ENCODE peak calls at places on chromosomes 12 and 14, in seven cellular contexts. L is endothelial cell, K is HCT116, J is lower leg skin, G is left ventricle myocardium inferior, Y is HepG2, C is WTC11. N is an unnamed sample.

GRCh38 chr14:94575730-94576585 is 5.3 kb upstream of the SERPINA5 start:
- DNase-seq in Y (no peak), C (no peak), K (no peak), J (no peak), L (no peak), G (no peak), N (no peak)

GRCh38 chr12:7079826-7080125 is 12.5 kb downstream of the C1R start:
- DNase-seq in G (no peak), Y (no peak), K (no peak), L (no peak), J (no peak), C (no peak), N (no peak)

GRCh38 chr14:94397279-94397898 is 9.0 kb upstream of the SERPINA1 start:
- DNase-seq in J (no peak), L (no peak), C (no peak), K (no peak), Y (no peak), G (no peak), N (no peak)

GRCh38 chr14:58964598-58964928 is 223.9 kb upstream of the DAAM1 start:
- DNase-seq in Y (no peak), C (no peak), G (no peak), L (no peak), J (no peak), K (no peak), N (no peak)

GRCh38 chr12:89893972-89894706 is 185.5 kb upstream of the ATP2B1 start:
- DNase-seq in Y (no peak), J (no peak), G (no peak), L (no peak), C (no peak), K (no peak), N (no peak)

GRCh38 chr12:113142173-113142885 is 6.8 kb upstream of the RASAL1 start:
- DNase-seq in J (peak; percentile 42), L (no peak), G (peak; percentile 44), C (no peak), K (no peak), Y (peak; percentile 17), N (no peak)

GRCh38 chr12:46218509-46219095 is 50.2 kb downstream of the SLC38A1 start:
- DNase-seq in G (no peak), K (no peak), Y (no peak), J (no peak), L (no peak), C (no peak), N (no peak)

GRCh38 chr12:46005151-46005797 is 14.9 kb upstream of the SCAF11 start:
- DNase-seq in J (no peak), C (no peak), G (no peak), Y (no peak), L (no peak), K (no peak), N (no peak)

GRCh38 chr12:82047480-82047879 is 288.3 kb upstream of the PPFIA2 start:
- DNase-seq in G (no peak), K (no peak), C (no peak), J (peak; percentile 47), L (no peak), Y (no peak), N (no peak)

GRCh38 chr12:4910502-4911315 is 1.0 kb downstream of the KCNA1 start:
- DNase-seq in Y (no peak), K (no peak), G (no peak), L (no peak), J (no peak), C (peak; percentile 21), N (no peak)

GRCh38 chr14:65357091-65357490 is 55.4 kb upstream of the FUT8 start:
- DNase-seq in L (no peak), G (peak; percentile 28), Y (no peak), K (no peak), C (no peak), J (no peak), N (no peak)

GRCh38 chr14:30521899-30522736 is 36.8 kb upstream of the G2E3 start:
- DNase-seq in L (no peak), C (no peak), G (no peak), K (peak; percentile 54), J (no peak), Y (peak; percentile 57), N (no peak)

GRCh38 chr12:84840356-84840755 is 72.2 kb downstream of the SLC6A15 start:
- DNase-seq in L (no peak), J (no peak), G (no peak), Y (no peak), C (no peak), K (no peak), N (no peak)

GRCh38 chr12:25590021-25590721 is 37.1 kb upstream of the LMNTD1 start:
- DNase-seq in G (no peak), J (no peak), C (no peak), L (no peak), Y (no peak), K (no peak), N (no peak)

GRCh38 chr12:42507589-42507988 is 82.0 kb downstream of the PRICKLE1 start:
- DNase-seq in G (no peak), C (no peak), L (no peak), K (no peak), Y (no peak), J (no peak), N (no peak)

GRCh38 chr14:20680363-20680762 is 4.0 kb upstream of the RNASE4 start:
- DNase-seq in G (no peak), C (no peak), J (no peak), K (no peak), L (no peak), Y (no peak), N (no peak)

GRCh38 chr14:90632451-90632850 is 183.8 kb downstream of the TTC7B start:
- DNase-seq in J (no peak), K (no peak), C (no peak), L (no peak), G (no peak), Y (no peak), N (no peak)

GRCh38 chr12:128079-128478 is 61.5 kb downstream of the IQSEC3 start:
- DNase-seq in Y (no peak), C (no peak), G (no peak), J (no peak), L (no peak), K (no peak), N (no peak)

GRCh38 chr12:132776816-132777568 is 15.4 kb upstream of the ANKLE2 start:
- DNase-seq in C (no peak), Y (no peak), J (no peak), K (no peak), G (peak; percentile 83), L (no peak), N (no peak)

GRCh38 chr12:75438052-75438754 is 42.4 kb upstream of the GLIPR1 start:
- DNase-seq in Y (no peak), J (no peak), L (no peak), C (no peak), K (no peak), G (no peak), N (no peak)

GRCh38 chr12:75439930-75440329 is 40.6 kb upstream of the GLIPR1 start:
- DNase-seq in L (no peak), C (no peak), K (no peak), Y (no peak), J (no peak), G (no peak), N (no peak)

GRCh38 chr12:75439048-75439447 is 41.5 kb upstream of the GLIPR1 start:
- DNase-seq in L (no peak), K (no peak), Y (no peak), C (no peak), J (no peak), G (no peak), N (no peak)

GRCh38 chr12:75437564-75437963 is 43.0 kb upstream of the GLIPR1 start:
- DNase-seq in C (no peak), Y (peak; percentile 39), L (no peak), K (no peak), J (no peak), G (no peak), N (no peak)
- TF ChIP-seq CTCF in C (no peak), Y (peak; percentile 60), L (no peak), K (peak; percentile 14), J (no peak), G (peak; percentile 13), N (no peak)

DNA sequence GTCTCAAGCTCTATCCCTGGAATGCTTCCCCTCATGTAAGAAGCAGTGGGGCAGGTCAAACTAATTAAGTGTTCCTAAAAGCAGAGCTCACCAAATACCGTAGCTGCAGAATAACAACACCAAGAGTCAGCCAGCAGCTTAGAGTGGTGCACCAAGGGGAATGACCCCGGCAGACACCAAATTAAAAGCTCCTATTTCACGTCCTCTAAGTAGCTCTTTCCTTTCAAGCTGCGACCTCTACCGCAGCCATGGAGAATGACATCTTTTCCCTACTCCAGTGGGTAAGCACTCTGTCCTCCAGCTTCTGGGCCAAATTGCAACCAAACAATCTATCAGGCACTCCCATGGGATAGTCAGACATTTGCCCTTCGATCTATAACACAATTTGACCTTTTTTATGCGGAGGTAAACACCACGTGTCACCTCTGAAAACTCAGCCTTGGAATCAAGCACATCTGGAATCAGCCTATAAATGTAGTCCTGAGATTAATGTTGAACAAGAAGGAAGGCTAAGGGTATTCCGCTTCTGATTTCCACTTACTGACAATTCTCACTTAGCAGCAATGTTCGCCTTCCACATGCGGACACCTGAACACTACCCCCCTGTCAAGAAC is 67.6 kb upstream of the CDKN3 start:
- DNase-seq in C (peak; percentile 60), L (peak; percentile 55), J (peak; percentile 15), G (peak; percentile 19), Y (peak; percentile 65), K (peak; percentile 29), N (peak; percentile 54)
- TF ChIP-seq CTCF in C (peak; percentile 68), L (peak; percentile 77), J (no peak), G (peak; percentile 77), Y (peak; percentile 93), K (peak; percentile 60), N (peak; percentile 72)

DNA sequence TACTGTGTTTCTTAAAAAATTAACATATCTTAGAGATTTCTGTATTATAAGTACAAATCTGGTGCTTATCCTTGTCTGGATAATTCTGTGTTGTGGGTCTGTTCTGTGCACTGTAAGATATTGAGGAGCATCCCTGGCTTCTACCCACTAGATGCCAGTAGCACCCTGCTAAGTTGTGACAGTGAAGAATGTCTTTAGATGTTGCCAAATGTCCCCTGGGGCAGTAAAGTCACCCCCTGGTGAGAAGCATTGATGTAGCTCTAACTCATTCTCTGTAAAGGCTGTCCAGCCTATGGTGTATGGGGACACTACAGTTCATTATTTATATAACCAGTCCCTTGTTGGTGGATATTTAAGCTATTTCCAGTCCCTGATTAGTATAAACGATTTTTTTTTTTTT is 31.4 kb downstream of the MAP1LC3B2 start:
- DNase-seq in K (no peak), C (no peak), G (no peak), J (no peak), Y (peak; percentile 15), L (no peak), N (no peak)
- TF ChIP-seq CTCF in K (peak; percentile 11), C (no peak), G (no peak), J (no peak), Y (peak; percentile 36), L (no peak), N (no peak)

DNA sequence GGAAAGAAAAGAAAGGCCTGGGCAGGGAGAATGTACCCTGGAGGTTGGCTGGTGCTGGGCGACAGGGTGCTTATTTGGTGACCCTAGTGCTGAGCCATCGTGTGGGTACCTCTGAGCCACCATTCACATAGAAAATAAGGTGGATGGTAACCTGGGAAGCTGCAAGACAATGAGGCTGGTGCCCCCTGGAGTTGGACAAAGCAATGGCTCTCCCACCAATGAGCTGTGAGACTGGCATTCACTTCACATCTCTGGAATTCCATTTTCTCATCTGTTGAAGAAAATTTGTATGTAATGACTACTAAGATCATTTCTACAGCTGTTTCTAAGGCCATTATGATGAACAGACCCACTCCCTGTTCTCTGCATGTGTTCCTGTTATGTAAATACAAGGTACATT is 63.1 kb upstream of the IGF1 start:
- DNase-seq in K (no peak), L (no peak), J (no peak), C (no peak), Y (no peak), G (no peak), N (no peak)
- TF ChIP-seq CTCF in K (peak; percentile 40), L (peak; percentile 15), J (no peak), C (no peak), Y (peak; percentile 45), G (no peak), N (no peak)